ENCODE peak calls at places on chromosomes 6 and 20, in ten cellular contexts. C is nucleus accumbens, H is cardiac muscle cell, V is mucosa of gallbladder, A is endothelial cell, U is upper lobe of right lung, Q is cerebellum, N is left cardiac atrium, T is sciatic nerve, O is uterus. S is an unnamed sample.

GRCh38 chr6:138011413-138011812 is 95.8 kb downstream of the PERP start:
- DNase-seq in A (no peak), U (no peak), T (no peak), O (no peak), C (no peak), N (no peak), H (no peak), Q (no peak), V (no peak), S (no peak)

GRCh38 chr6:34146021-34146782 is at the start of gene GRM4:
- DNase-seq in O (no peak), U (peak; percentile 49), Q (peak; percentile 42), C (peak; percentile 15), A (no peak), H (no peak), V (no peak), T (no peak), N (no peak), S (peak; percentile 50)

GRCh38 chr6:32432050-32432450 is 7.6 kb upstream of the HLA-DRA start:
- DNase-seq in N (no peak), U (no peak), T (no peak), Q (peak; percentile 3), V (no peak), A (no peak), O (no peak), C (no peak), H (peak; percentile 58), S (no peak)

GRCh38 chr20:24890286-24890685 is 58.8 kb upstream of the CST7 start:
- DNase-seq in A (no peak), C (no peak), H (no peak), Q (no peak), O (no peak), T (no peak), V (no peak), U (no peak), N (no peak), S (no peak)

GRCh38 chr6:25484900-25485299 is 167.1 kb upstream of the SCGN start:
- DNase-seq in N (no peak), Q (no peak), T (no peak), H (no peak), C (no peak), V (no peak), U (no peak), O (no peak), A (no peak), S (no peak)

GRCh38 chr6:2476376-2476775 is 231.0 kb upstream of the GMDS start:
- DNase-seq in C (no peak), O (no peak), H (no peak), Q (no peak), V (peak; percentile 70), N (no peak), U (no peak), A (no peak), T (peak; percentile 12), S (no peak)

GRCh38 chr20:11972478-11972877 is 54.8 kb downstream of the BTBD3 start:
- DNase-seq in C (no peak), N (no peak), H (no peak), O (no peak), A (no peak), V (no peak), T (no peak), Q (no peak), U (no peak), S (no peak)

GRCh38 chr6:16803294-16804006 is 42.2 kb upstream of the ATXN1 start:
- DNase-seq in V (peak; percentile 58), O (peak; percentile 73), T (peak; percentile 62), C (peak; percentile 85), N (peak; percentile 57), H (peak; percentile 86), U (no peak), Q (peak; percentile 91), A (peak; percentile 18), S (peak; percentile 74)

GRCh38 chr6:125753218-125753936 is 3.9 kb downstream of the HEY2 start:
- DNase-seq in C (no peak), T (no peak), V (no peak), U (no peak), O (no peak), H (peak; percentile 63), A (no peak), N (no peak), Q (peak; percentile 26), S (no peak)

GRCh38 chr6:41581381-41581991 is 35.3 kb downstream of the FOXP4 start:
- DNase-seq in Q (no peak), A (no peak), N (peak; percentile 72), C (no peak), U (no peak), O (peak; percentile 71), T (no peak), H (peak; percentile 82), V (peak; percentile 54), S (no peak)

GRCh38 chr6:160048471-160048870 is 73.1 kb upstream of the SLC22A1 start:
- DNase-seq in H (no peak), N (no peak), O (no peak), A (no peak), Q (no peak), T (no peak), V (no peak), U (no peak), C (no peak), S (no peak)

GRCh38 chr20:35077341-35077740 is 15.3 kb downstream of the TRPC4AP start:
- DNase-seq in A (no peak), T (no peak), Q (no peak), H (no peak), C (no peak), N (no peak), O (no peak), U (no peak), V (no peak), S (no peak)